ENCODE peak calls at places on chromosomes 2 and 18, in four cellular contexts. One of them, this sample, is unnamed.

GRCh38 chr2:158131919-158132566 is 30.4 kb downstream of the UPP2 start:
- DNase-seq in HL-60: no peak
- DNase-seq in HCT116: no peak
- DNase-seq in sigmoid colon: no peak
- DNase-seq in this sample: no peak

GRCh38 chr18:3048121-3048520 is 35.2 kb upstream of the LPIN2 start:
- DNase-seq in HL-60: no peak
- DNase-seq in HCT116: no peak
- DNase-seq in sigmoid colon: no peak
- DNase-seq in this sample: no peak

GRCh38 chr2:239739206-239739605 is 285.9 kb downstream of the NDUFA10 start:
- DNase-seq in HL-60: no peak
- DNase-seq in HCT116: no peak
- DNase-seq in sigmoid colon: no peak
- DNase-seq in this sample: no peak

GRCh38 chr2:191625016-191625415 is 52.9 kb upstream of the NABP1 start:
- DNase-seq in HL-60: no peak
- DNase-seq in HCT116: no peak
- DNase-seq in sigmoid colon: no peak
- DNase-seq in this sample: no peak

GRCh38 chr18:52766002-52766540 is 426.1 kb downstream of the DCC start:
- DNase-seq in HL-60: no peak
- DNase-seq in HCT116: no peak
- DNase-seq in sigmoid colon: no peak
- DNase-seq in this sample: no peak

GRCh38 chr18:2971741-2972552 is 41.0 kb downstream of the LPIN2 start:
- DNase-seq in HL-60: peak
- DNase-seq in HCT116: no peak
- DNase-seq in sigmoid colon: peak
- DNase-seq in this sample: peak

GRCh38 chr2:2688231-2688630 is 357.2 kb upstream of the MYT1L start:
- DNase-seq in HL-60: no peak
- DNase-seq in HCT116: no peak
- DNase-seq in sigmoid colon: no peak
- DNase-seq in this sample: no peak

GRCh38 chr18:42936289-42936688 is 179.2 kb downstream of the RIT2 start:
- DNase-seq in HL-60: no peak
- DNase-seq in HCT116: no peak
- DNase-seq in sigmoid colon: no peak
- DNase-seq in this sample: no peak

GRCh38 chr18:8704361-8705279 is 736 bp upstream of the MTCL1 start:
- DNase-seq in HL-60: peak
- DNase-seq in HCT116: peak
- DNase-seq in sigmoid colon: peak
- DNase-seq in this sample: peak

GRCh38 chr2:11477994-11478393 is 12.0 kb upstream of the E2F6 start:
- DNase-seq in HL-60: peak
- DNase-seq in HCT116: peak
- DNase-seq in sigmoid colon: peak
- DNase-seq in this sample: peak

GRCh38 chr2:233643128-233643527 is 6.9 kb downstream of the UGT1A10 start:
- DNase-seq in HL-60: no peak
- DNase-seq in HCT116: peak
- DNase-seq in sigmoid colon: no peak
- DNase-seq in this sample: no peak

GRCh38 chr2:20049631-20050030 is 1.8 kb downstream of the LAPTM4A start:
- DNase-seq in HL-60: no peak
- DNase-seq in HCT116: no peak
- DNase-seq in sigmoid colon: no peak
- DNase-seq in this sample: no peak

GRCh38 chr2:240320561-240321091 is 114.8 kb upstream of the GPC1 start:
- DNase-seq in HL-60: no peak
- DNase-seq in HCT116: no peak
- DNase-seq in sigmoid colon: no peak
- DNase-seq in this sample: no peak

GRCh38 chr2:45992021-45992745 is 305.0 kb upstream of the EPAS1 start:
- DNase-seq in HL-60: peak
- DNase-seq in HCT116: no peak
- DNase-seq in sigmoid colon: peak
- DNase-seq in this sample: peak

GRCh38 chr18:49921278-49922037 is 108.1 kb upstream of the ACAA2 start:
- DNase-seq in HL-60: no peak
- DNase-seq in HCT116: no peak
- DNase-seq in sigmoid colon: no peak
- DNase-seq in this sample: no peak

GRCh38 chr2:242075163-242075562 is 205.6 kb downstream of the RTP5 start:
- DNase-seq in HL-60: no peak
- DNase-seq in HCT116: peak
- DNase-seq in sigmoid colon: no peak
- DNase-seq in this sample: no peak

GRCh38 chr2:226354434-226354833 is 445.2 kb downstream of the IRS1 start:
- DNase-seq in HL-60: no peak
- DNase-seq in HCT116: no peak
- DNase-seq in sigmoid colon: no peak
- DNase-seq in this sample: no peak

GRCh38 chr18:74446631-74447403 is 10.3 kb downstream of the DIPK1C start:
- DNase-seq in HL-60: no peak
- DNase-seq in HCT116: no peak
- DNase-seq in sigmoid colon: no peak
- DNase-seq in this sample: no peak

GRCh38 chr2:241598487-241598886 is 38.5 kb downstream of the THAP4 start:
- DNase-seq in HL-60: no peak
- DNase-seq in HCT116: peak
- DNase-seq in sigmoid colon: no peak
- DNase-seq in this sample: no peak

GRCh38 chr2:168002021-168002553 is 245.3 kb downstream of the STK39 start:
- DNase-seq in HL-60: no peak
- DNase-seq in HCT116: no peak
- DNase-seq in sigmoid colon: no peak
- DNase-seq in this sample: no peak

GRCh38 chr2:98399112-98399511 is 45.5 kb upstream of the INPP4A start:
- DNase-seq in HL-60: no peak
- DNase-seq in HCT116: no peak
- DNase-seq in sigmoid colon: no peak
- DNase-seq in this sample: no peak

GRCh38 chr2:147396890-147397289 is 447.9 kb upstream of the ACVR2A start:
- DNase-seq in HL-60: no peak
- DNase-seq in HCT116: no peak
- DNase-seq in sigmoid colon: no peak
- DNase-seq in this sample: no peak

GRCh38 chr2:238900511-238900910 is 52.6 kb downstream of the TWIST2 start:
- DNase-seq in HL-60: no peak
- DNase-seq in HCT116: no peak
- DNase-seq in sigmoid colon: no peak
- DNase-seq in this sample: no peak

GRCh38 chr18:42929857-42930256 is 185.6 kb downstream of the RIT2 start:
- DNase-seq in HL-60: no peak
- DNase-seq in HCT116: no peak
- DNase-seq in sigmoid colon: no peak
- DNase-seq in this sample: no peak

GRCh38 chr2:117933884-117934354 is 80.0 kb downstream of the CCDC93 start:
- DNase-seq in HL-60: no peak
- DNase-seq in HCT116: no peak
- DNase-seq in sigmoid colon: no peak
- DNase-seq in this sample: no peak

GRCh38 chr2:205975082-205975949 is 110.7 kb downstream of the INO80D start:
- DNase-seq in HL-60: no peak
- DNase-seq in HCT116: peak
- DNase-seq in sigmoid colon: no peak
- DNase-seq in this sample: peak

DNA sequence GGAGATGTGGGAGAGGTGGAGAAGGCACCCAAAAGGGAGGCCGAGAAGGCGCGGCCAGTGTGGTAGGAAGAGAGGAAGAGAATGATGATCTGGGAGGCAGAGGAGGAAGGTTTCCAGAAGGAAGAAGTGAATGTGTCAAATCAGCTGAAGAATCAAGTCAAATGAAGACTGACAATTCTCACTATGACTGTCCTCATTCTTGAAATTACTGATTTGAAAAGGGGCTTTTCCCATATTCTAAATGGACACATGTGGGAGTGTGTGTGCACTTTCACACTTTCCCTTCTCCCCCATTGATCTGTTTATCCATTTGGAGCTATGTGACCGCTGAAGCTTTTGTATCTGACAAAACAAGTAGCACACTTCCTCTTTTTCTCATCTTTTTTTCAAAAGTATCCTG is 6.1 kb downstream of the AFF3 start:
- DNase-seq in HL-60: no peak
- DNase-seq in HCT116: no peak
- DNase-seq in sigmoid colon: no peak
- DNase-seq in this sample: no peak
- TF ChIP-seq POLR2AphosphoS5 in HL-60: no peak
- TF ChIP-seq POLR2AphosphoS5 in HCT116: no peak
- TF ChIP-seq POLR2AphosphoS5 in sigmoid colon: no peak
- TF ChIP-seq POLR2AphosphoS5 in this sample: no peak

GRCh38 chr18:57768557-57769326 is 34.4 kb downstream of the ATP8B1 start:
- DNase-seq in HL-60: no peak
- DNase-seq in HCT116: no peak
- DNase-seq in sigmoid colon: no peak
- DNase-seq in this sample: no peak
- TF ChIP-seq POLR2AphosphoS5 in HL-60: no peak
- TF ChIP-seq POLR2AphosphoS5 in HCT116: no peak
- TF ChIP-seq POLR2AphosphoS5 in sigmoid colon: no peak
- TF ChIP-seq POLR2AphosphoS5 in this sample: peak

GRCh38 chr2:10392951-10393647 is 55.0 kb downstream of the ODC1 start:
- DNase-seq in HL-60: no peak
- DNase-seq in HCT116: no peak
- DNase-seq in sigmoid colon: no peak
- DNase-seq in this sample: no peak
- TF ChIP-seq POLR2AphosphoS5 in HL-60: no peak
- TF ChIP-seq POLR2AphosphoS5 in HCT116: no peak
- TF ChIP-seq POLR2AphosphoS5 in sigmoid colon: no peak
- TF ChIP-seq POLR2AphosphoS5 in this sample: no peak

GRCh38 chr18:63470751-63471150 is 6.0 kb upstream of the SERPINB5 start:
- DNase-seq in HL-60: peak
- DNase-seq in HCT116: no peak
- DNase-seq in sigmoid colon: no peak
- DNase-seq in this sample: peak

GRCh38 chr18:63464434-63464833 is 12.3 kb upstream of the SERPINB5 start:
- DNase-seq in HL-60: no peak
- DNase-seq in HCT116: no peak
- DNase-seq in sigmoid colon: no peak
- DNase-seq in this sample: no peak

GRCh38 chr18:63465059-63465458 is 11.7 kb upstream of the SERPINB5 start:
- DNase-seq in HL-60: no peak
- DNase-seq in HCT116: no peak
- DNase-seq in sigmoid colon: no peak
- DNase-seq in this sample: no peak

GRCh38 chr18:63472380-63472779 is 4.4 kb upstream of the SERPINB5 start:
- DNase-seq in HL-60: no peak
- DNase-seq in HCT116: peak
- DNase-seq in sigmoid colon: no peak
- DNase-seq in this sample: no peak

DNA sequence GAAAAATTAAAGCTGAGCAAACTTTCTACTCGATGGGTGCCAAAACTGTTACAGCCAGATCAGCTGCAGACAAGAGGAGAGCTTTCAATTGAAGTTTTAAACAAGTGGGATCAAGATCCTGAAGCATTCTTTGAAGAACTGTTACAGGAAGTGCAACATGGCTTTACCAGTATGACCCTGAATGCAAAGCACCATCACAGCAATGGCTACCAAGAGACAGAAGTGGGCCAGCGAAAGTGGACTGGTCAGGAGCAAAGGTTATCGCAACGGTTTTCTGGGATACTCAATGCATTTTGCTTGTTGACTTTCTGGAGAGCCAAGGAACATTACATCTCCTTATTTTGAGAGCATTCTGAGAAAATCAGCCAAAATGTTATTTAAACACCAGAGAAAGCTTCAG is 9.1 kb upstream of the SERPINB5 start:
- DNase-seq in HL-60: no peak
- DNase-seq in HCT116: no peak
- DNase-seq in sigmoid colon: no peak
- DNase-seq in this sample: no peak
- TF ChIP-seq POLR2AphosphoS5 in HL-60: no peak
- TF ChIP-seq POLR2AphosphoS5 in HCT116: no peak
- TF ChIP-seq POLR2AphosphoS5 in sigmoid colon: no peak
- TF ChIP-seq POLR2AphosphoS5 in this sample: no peak

GRCh38 chr2:6923319-6923718 is 6.1 kb downstream of the RNF144A start:
- DNase-seq in HL-60: no peak
- DNase-seq in HCT116: no peak
- DNase-seq in sigmoid colon: no peak
- DNase-seq in this sample: no peak

GRCh38 chr2:6924101-6924917 is 7.1 kb downstream of the RNF144A start:
- DNase-seq in HL-60: no peak
- DNase-seq in HCT116: no peak
- DNase-seq in sigmoid colon: no peak
- DNase-seq in this sample: peak

GRCh38 chr2:6919912-6920905 is 3.0 kb downstream of the RNF144A start:
- DNase-seq in HL-60: no peak
- DNase-seq in HCT116: no peak
- DNase-seq in sigmoid colon: no peak
- DNase-seq in this sample: no peak

GRCh38 chr2:6921321-6921922 is 4.2 kb downstream of the RNF144A start:
- DNase-seq in HL-60: no peak
- DNase-seq in HCT116: no peak
- DNase-seq in sigmoid colon: no peak
- DNase-seq in this sample: no peak

DNA sequence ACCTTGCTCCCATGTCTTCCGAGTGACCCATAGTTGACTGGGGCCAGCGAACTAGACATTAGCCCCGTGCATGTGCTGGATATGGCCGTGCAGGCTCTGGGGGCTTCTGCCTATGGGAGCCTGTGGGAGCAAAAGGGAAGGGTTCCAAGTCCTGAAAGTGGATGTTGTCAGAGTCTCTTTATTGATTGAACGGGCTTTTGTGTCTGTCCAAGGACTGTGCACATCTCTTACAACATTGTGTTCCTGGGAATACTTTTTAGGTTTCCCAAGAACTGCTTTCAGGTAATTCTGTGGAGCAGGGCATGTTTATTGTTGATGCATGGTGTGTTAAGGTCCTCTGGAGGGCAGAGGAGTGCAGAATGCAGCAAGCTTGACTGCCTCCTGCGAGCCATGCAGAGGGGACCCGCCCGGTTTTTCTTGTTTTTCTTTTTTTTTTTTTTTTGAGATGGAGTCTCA is 5.0 kb downstream of the RNF144A start:
- DNase-seq in HL-60: no peak
- DNase-seq in HCT116: no peak
- DNase-seq in sigmoid colon: no peak
- DNase-seq in this sample: no peak
- TF ChIP-seq POLR2AphosphoS5 in HL-60: no peak
- TF ChIP-seq POLR2AphosphoS5 in HCT116: no peak
- TF ChIP-seq POLR2AphosphoS5 in sigmoid colon: no peak
- TF ChIP-seq POLR2AphosphoS5 in this sample: no peak

This sample was measured in esophagus muscularis mucosa.